ENCODE peak calls at places on chromosomes 4 and X, in six cellular contexts. F is B cell, U is esophagus squamous epithelium, S is AG04450, T is HFFc6, N is tibial artery. M is an unnamed sample.

GRCh38 chrX:48919947-48920712 is 1.3 kb upstream of the PIM2 start:
- DNase-seq in F (no peak), U (no peak), S (no peak), T (no peak), N (no peak), M (no peak)

GRCh38 chr4:13544556-13545393 is 467 bp upstream of the NKX3-2 start:
- DNase-seq in F (peak), U (no peak), S (peak), T (peak), N (peak), M (peak)

GRCh38 chr4:125266901-125267601 is 47.7 kb upstream of the FAT4 start:
- DNase-seq in F (no peak), U (no peak), S (peak), T (peak), N (no peak), M (peak)

GRCh38 chr4:80235451-80235850 is 31.0 kb upstream of the FGF5 start:
- DNase-seq in F (no peak), U (no peak), S (no peak), T (peak), N (no peak), M (no peak)

GRCh38 chrX:17161991-17162390 is 213.0 kb upstream of the NHS start:
- DNase-seq in F (no peak), U (no peak), S (no peak), T (no peak), N (no peak), M (no peak)

GRCh38 chr4:27245216-27245615 is 384.6 kb downstream of the STIM2 start:
- DNase-seq in F (no peak), U (no peak), S (no peak), T (no peak), N (no peak), M (no peak)

GRCh38 chr4:25925486-25926201 is 11.6 kb downstream of the SMIM20 start:
- DNase-seq in F (peak), U (no peak), S (no peak), T (peak), N (peak), M (no peak)

GRCh38 chr4:106971586-106971985 is 64.5 kb downstream of the DKK2 start:
- DNase-seq in F (no peak), U (no peak), S (no peak), T (no peak), N (no peak), M (no peak)

GRCh38 chrX:32451954-32452518 is 759.3 kb downstream of the DMD start:
- DNase-seq in F (no peak), U (no peak), S (no peak), T (no peak), N (no peak), M (no peak)

GRCh38 chr4:4323705-4324534 is 33.9 kb downstream of the ZBTB49 start:
- DNase-seq in F (no peak), U (no peak), S (no peak), T (no peak), N (no peak), M (no peak)

GRCh38 chr4:185395255-185395955 is at the start of gene LRP2BP:
- DNase-seq in F (peak), U (no peak), S (no peak), T (peak), N (no peak), M (no peak)

GRCh38 chr4:110620352-110621327 is 2.2 kb downstream of the PITX2 start:
- DNase-seq in F (no peak), U (no peak), S (no peak), T (peak), N (no peak), M (no peak)

GRCh38 chr4:3766791-3767561 is 791 bp downstream of the ADRA2C start:
- DNase-seq in F (no peak), U (no peak), S (no peak), T (no peak), N (peak), M (no peak)

GRCh38 chr4:5912614-5913019 is 19.7 kb upstream of the CRMP1 start:
- DNase-seq in F (no peak), U (no peak), S (no peak), T (no peak), N (no peak), M (no peak)

GRCh38 chr4:170271723-170272122 is 182.0 kb upstream of the AADAT start:
- DNase-seq in F (no peak), U (no peak), S (no peak), T (no peak), N (no peak), M (no peak)

GRCh38 chrX:1221296-1221845 is 8.9 kb upstream of the CRLF2 start:
- DNase-seq in F (no peak), U (no peak), S (no peak), T (no peak), N (no peak), M (no peak)

GRCh38 chrX:49250578-49250977 is 13.9 kb downstream of the FOXP3 start:
- DNase-seq in F (no peak), U (no peak), S (no peak), T (no peak), N (no peak), M (no peak)

GRCh38 chr4:20305976-20306375 is 54.3 kb downstream of the SLIT2 start:
- DNase-seq in F (no peak), U (no peak), S (peak), T (no peak), N (no peak), M (no peak)

GRCh38 chr4:163949976-163950601 is 455.6 kb downstream of the TMA16 start:
- DNase-seq in F (no peak), U (no peak), S (no peak), T (no peak), N (no peak), M (no peak)

GRCh38 chr4:7379719-7380118 is 55.0 kb downstream of the PSAPL1 start:
- DNase-seq in F (no peak), U (no peak), S (no peak), T (no peak), N (no peak), M (no peak)

GRCh38 chr4:114041117-114041475 is 61.6 kb upstream of the ARSJ start:
- DNase-seq in F (no peak), U (no peak), S (peak), T (peak), N (no peak), M (no peak)

GRCh38 chrX:23503835-23504539 is 163.3 kb upstream of the PRDX4 start:
- DNase-seq in F (no peak), U (no peak), S (peak), T (peak), N (peak), M (no peak)

GRCh38 chrX:14963447-14964236 is 90.4 kb downstream of the MOSPD2 start:
- DNase-seq in F (no peak), U (no peak), S (no peak), T (peak), N (no peak), M (no peak)

GRCh38 chrX:24839331-24839730 is 145.6 kb downstream of the POLA1 start:
- DNase-seq in F (no peak), U (no peak), S (no peak), T (no peak), N (no peak), M (no peak)

GRCh38 chr4:7313361-7313811 is 121.0 kb downstream of the SORCS2 start:
- DNase-seq in F (no peak), U (no peak), S (no peak), T (no peak), N (no peak), M (no peak)

GRCh38 chrX:51834076-51834475 is 59.3 kb upstream of the MAGED1 start:
- DNase-seq in F (no peak), U (no peak), S (no peak), T (no peak), N (no peak), M (no peak)

GRCh38 chr4:153383131-153383530 is 38.6 kb downstream of the MND1 start:
- DNase-seq in F (no peak), U (no peak), S (no peak), T (no peak), N (no peak), M (no peak)

GRCh38 chr4:132572210-132572609 is 576.9 kb upstream of the PCDH10 start:
- DNase-seq in F (no peak), U (no peak), S (peak), T (peak), N (no peak), M (no peak)

GRCh38 chr4:185921583-185922555 is 109.9 kb upstream of the SORBS2 start:
- DNase-seq in F (no peak), U (no peak), S (no peak), T (no peak), N (no peak), M (no peak)

GRCh38 chrX:100819534-100819836 is 706 bp upstream of the CSTF2 start:
- DNase-seq in F (no peak), U (no peak), S (no peak), T (no peak), N (no peak), M (no peak)

GRCh38 chrX:67094061-67094460 is 449.8 kb upstream of the AR start:
- DNase-seq in F (no peak), U (no peak), S (no peak), T (no peak), N (no peak), M (no peak)

GRCh38 chr4:74583757-74584156 is 138.8 kb downstream of the AREG start:
- DNase-seq in F (no peak), U (no peak), S (no peak), T (no peak), N (no peak), M (no peak)

GRCh38 chrX:103614999-103615398 is 7.2 kb downstream of the TCEAL3 start:
- DNase-seq in F (no peak), U (no peak), S (no peak), T (peak), N (no peak), M (no peak)

GRCh38 chrX:131588995-131589394 is 45.1 kb downstream of the OR13H1 start:
- DNase-seq in F (no peak), U (no peak), S (no peak), T (no peak), N (no peak), M (no peak)

DNA sequence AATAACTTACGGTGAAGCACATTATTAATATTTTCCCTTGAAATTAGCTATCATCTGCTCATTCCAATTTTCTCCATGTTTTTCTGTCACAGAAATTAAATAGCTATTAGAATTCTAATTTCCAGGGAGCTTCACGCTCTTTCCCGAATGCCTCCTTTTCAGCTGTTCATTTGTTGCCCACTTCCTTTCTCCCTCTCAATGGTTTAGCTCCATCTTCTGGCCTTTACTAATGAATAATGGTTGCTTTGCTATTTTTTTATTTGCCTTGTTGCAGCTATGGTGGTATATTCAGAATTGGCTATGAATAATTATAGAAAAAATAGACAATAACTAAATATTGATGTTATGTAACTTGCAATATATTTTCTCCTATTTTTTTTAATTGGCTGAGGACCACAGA is 70.5 kb downstream of the GRIA2 start:
- DNase-seq in F (no peak), U (no peak), S (no peak), T (no peak), N (no peak), M (no peak)
- TF ChIP-seq CTCF in F (no peak), U (no peak), S (no peak), T (peak), N (no peak), M (peak)

DNA sequence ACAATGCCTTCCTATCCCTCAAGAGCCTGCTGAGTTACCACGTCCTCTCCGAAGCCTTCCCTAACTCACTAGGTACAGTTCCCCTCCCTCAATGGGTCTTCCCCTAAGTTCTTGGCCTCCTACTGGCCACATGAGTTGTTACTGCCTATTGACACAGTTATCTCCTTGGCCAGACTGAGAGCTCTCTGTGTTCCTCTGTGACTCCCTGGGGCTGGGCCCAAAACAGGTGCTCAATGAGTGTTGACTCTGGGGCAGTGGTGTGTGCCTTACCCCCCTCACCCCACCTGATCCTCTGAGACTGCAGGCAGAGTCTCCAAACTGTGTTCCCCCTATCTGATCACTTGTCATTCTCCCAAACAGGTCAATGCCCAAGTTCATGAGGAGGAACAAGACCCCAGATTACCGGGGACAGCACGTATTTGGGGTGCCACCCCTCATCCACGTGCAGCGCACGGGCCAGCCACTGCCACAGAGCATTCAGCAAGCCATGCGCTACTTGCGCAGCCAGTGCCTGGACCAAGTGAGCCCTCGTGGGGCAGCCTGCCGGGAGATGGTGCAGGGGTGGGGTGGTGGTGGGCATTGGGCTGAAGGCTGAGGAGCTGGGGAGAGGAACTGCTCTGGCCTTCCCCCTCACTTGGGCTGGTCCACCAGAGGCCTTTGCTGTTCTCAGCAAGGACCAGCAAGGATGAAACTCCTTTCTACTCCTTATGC is 72.6 kb downstream of the STARD8 start:
- DNase-seq in F (no peak), U (no peak), S (no peak), T (no peak), N (no peak), M (no peak)
- TF ChIP-seq CTCF in F (no peak), U (no peak), S (peak), T (peak), N (no peak), M (no peak)

DNA sequence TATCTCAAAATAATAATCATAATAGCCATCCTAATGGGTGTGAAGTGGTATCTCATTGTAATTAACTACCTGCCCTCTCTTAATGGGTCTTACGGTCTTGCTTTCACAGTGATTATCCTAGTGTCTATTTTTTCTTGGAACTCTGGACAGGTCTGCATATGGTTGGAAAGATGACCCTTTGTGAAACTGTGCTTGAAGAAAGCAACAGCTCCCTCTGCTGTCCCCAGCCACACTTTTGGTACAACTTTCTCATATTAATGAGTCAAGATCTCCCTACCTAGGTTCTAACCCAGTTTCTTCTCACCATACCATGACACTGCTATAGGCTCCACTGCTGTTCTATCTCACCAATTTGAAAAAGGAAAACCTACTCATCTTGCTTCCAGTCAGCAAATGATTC is 2.4 kb downstream of the TFDP3 start:
- DNase-seq in F (no peak), U (no peak), S (no peak), T (no peak), N (no peak), M (no peak)
- TF ChIP-seq CTCF in F (no peak), U (no peak), S (no peak), T (no peak), N (no peak), M (peak)

GRCh38 chr4:70269674-70270073 is 27.3 kb downstream of the CSN3 start:
- DNase-seq in F (no peak), U (no peak), S (no peak), T (no peak), N (no peak), M (no peak)
- TF ChIP-seq CTCF in F (no peak), U (no peak), S (peak), T (no peak), N (no peak), M (no peak)

DNA sequence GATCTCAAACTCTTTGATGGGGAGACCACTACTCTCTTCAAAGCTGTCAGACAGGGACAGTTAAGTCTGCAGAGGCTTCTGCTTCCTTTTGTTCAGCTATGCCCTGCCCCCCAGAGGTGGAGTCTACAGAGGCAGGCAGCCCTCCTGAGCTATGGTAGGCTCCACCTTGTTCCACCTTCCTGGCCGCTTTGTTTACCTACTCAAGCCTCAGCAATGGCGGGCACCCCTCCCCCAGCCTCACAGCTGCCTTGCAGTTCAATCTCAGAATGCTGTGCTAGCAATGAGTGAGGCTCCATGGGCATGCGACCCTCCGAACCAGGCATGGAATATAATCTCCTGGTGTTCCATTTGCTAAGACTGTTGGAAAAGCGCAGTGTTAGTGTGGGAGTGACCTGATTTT is 42.1 kb upstream of the UGT2B10 start:
- DNase-seq in F (no peak), U (no peak), S (no peak), T (no peak), N (no peak), M (no peak)
- TF ChIP-seq CTCF in F (no peak), U (no peak), S (no peak), T (no peak), N (no peak), M (no peak)

GRCh38 chr4:189090174-189090814 is 850.4 kb upstream of the FRG1 start:
- DNase-seq in F (no peak), U (no peak), S (no peak), T (peak), N (no peak), M (no peak)
- TF ChIP-seq CTCF in F (no peak), U (no peak), S (peak), T (peak), N (no peak), M (peak)

GRCh38 chrX:155534800-155535199 is 76.4 kb upstream of the F8A3 start:
- DNase-seq in F (no peak), U (no peak), S (no peak), T (no peak), N (no peak), M (no peak)
- TF ChIP-seq CTCF in F (no peak), U (no peak), S (no peak), T (no peak), N (no peak), M (no peak)

GRCh38 chr4:17787315-17787714 is 5.9 kb upstream of the FAM184B start:
- DNase-seq in F (no peak), U (no peak), S (peak), T (peak), N (no peak), M (no peak)

GRCh38 chr4:17786567-17786966 is 5.1 kb upstream of the FAM184B start:
- DNase-seq in F (no peak), U (no peak), S (no peak), T (no peak), N (no peak), M (no peak)

GRCh38 chr4:17781831-17782287 is 438 bp upstream of the FAM184B start:
- DNase-seq in F (no peak), U (no peak), S (no peak), T (no peak), N (no peak), M (no peak)

GRCh38 chr4:17788956-17789355 is 7.5 kb upstream of the FAM184B start:
- DNase-seq in F (no peak), U (no peak), S (no peak), T (no peak), N (no peak), M (no peak)

GRCh38 chr4:17785858-17786257 is 4.4 kb upstream of the FAM184B start:
- DNase-seq in F (no peak), U (no peak), S (no peak), T (no peak), N (no peak), M (no peak)
- TF ChIP-seq CTCF in F (no peak), U (no peak), S (no peak), T (no peak), N (no peak), M (no peak)

GRCh38 chrX:142593470-142593869 is 388.4 kb upstream of the MAGEC2 start:
- DNase-seq in F (no peak), U (no peak), S (no peak), T (no peak), N (no peak), M (no peak)
- TF ChIP-seq CTCF in F (no peak), U (no peak), S (no peak), T (no peak), N (no peak), M (no peak)

GRCh38 chr4:2755821-2756690 is at the start of gene TNIP2:
- DNase-seq in F (peak), U (peak), S (peak), T (peak), N (peak), M (peak)
- TF ChIP-seq CTCF in F (peak), U (peak), S (peak), T (peak), N (peak), M (no peak)

M was measured in AG09319.